ENCODE peak calls at places on chromosomes 16 and 17, in ten cellular contexts. U is CD4-positive, alpha-beta T cell; J is ELR; V is neural crest cell; O is AG04450; A is endothelial cell; Z is activated naive CD4-positive, alpha-beta T cell treated with Interleukin-2 at 50 U/mL for 16 hours; I is OCI-M1; G is activated CD4-positive, alpha-beta memory T cell treated with anti-CD3 and anti-CD28 coated beads, Interleukin-2, amount 10 ng/mL, durations not matched to agents 7 days and 5 days; H is NCI-H446. P is an unnamed sample.

GRCh38 chr16:84520778-84521770 is 16.6 kb upstream of the MEAK7 start:
- DNase-seq in U (no peak), J (no peak), V (no peak), O (no peak), A (no peak), Z (no peak), I (no peak), G (no peak), H (no peak), P (no peak)

GRCh38 chr16:68406458-68407041 is 41.8 kb downstream of the SMPD3 start:
- DNase-seq in U (no peak), J (peak), V (no peak), O (no peak), A (no peak), Z (no peak), I (no peak), G (no peak), H (no peak), P (no peak)

GRCh38 chr16:57736419-57737281 is 1.1 kb downstream of the KATNB1 start:
- DNase-seq in U (peak), J (peak), V (no peak), O (peak), A (peak), Z (peak), I (peak), G (peak), H (no peak), P (peak)

GRCh38 chr17:65914784-65915342 is 277.1 kb downstream of the CEP112 start:
- DNase-seq in U (no peak), J (no peak), V (no peak), O (no peak), A (no peak), Z (no peak), I (no peak), G (no peak), H (no peak), P (no peak)

GRCh38 chr17:15340966-15341365 is 431 bp downstream of the TEKT3 start:
- DNase-seq in U (no peak), J (no peak), V (no peak), O (no peak), A (peak), Z (no peak), I (no peak), G (no peak), H (no peak), P (no peak)

GRCh38 chr17:59362811-59363205 is 31.4 kb downstream of the YPEL2 start:
- DNase-seq in U (no peak), J (no peak), V (no peak), O (no peak), A (no peak), Z (no peak), I (no peak), G (no peak), H (no peak), P (no peak)

GRCh38 chr16:10878328-10878643 is 1.3 kb downstream of the CIITA start:
- DNase-seq in U (no peak), J (no peak), V (no peak), O (no peak), A (no peak), Z (no peak), I (peak), G (no peak), H (no peak), P (no peak)

GRCh38 chr16:88301431-88301830 is 81.3 kb upstream of the ZNF469 start:
- DNase-seq in U (no peak), J (no peak), V (no peak), O (no peak), A (no peak), Z (no peak), I (no peak), G (no peak), H (no peak), P (no peak)

GRCh38 chr16:35239561-35239960 is 1780.1 kb downstream of the TP53TG3F start:
- DNase-seq in U (no peak), J (no peak), V (no peak), O (no peak), A (no peak), Z (no peak), I (no peak), G (no peak), H (no peak), P (no peak)

GRCh38 chr17:76273435-76273921 is 8.3 kb downstream of the UBALD2 start:
- DNase-seq in U (no peak), J (no peak), V (no peak), O (no peak), A (no peak), Z (no peak), I (no peak), G (peak), H (no peak), P (no peak)

GRCh38 chr17:30104575-30105339 is 11.9 kb upstream of the NSRP1 start:
- DNase-seq in U (peak), J (peak), V (peak), O (peak), A (peak), Z (peak), I (peak), G (peak), H (peak), P (peak)

GRCh38 chr16:79008036-79008868 is 592.3 kb downstream of the MAF start:
- DNase-seq in U (no peak), J (no peak), V (no peak), O (no peak), A (no peak), Z (peak), I (peak), G (no peak), H (no peak), P (no peak)

GRCh38 chr17:68892658-68893057 is 62.5 kb downstream of the ABCA8 start:
- DNase-seq in U (no peak), J (no peak), V (no peak), O (no peak), A (no peak), Z (no peak), I (no peak), G (no peak), H (no peak), P (no peak)

GRCh38 chr17:58755577-58756245 is at the start of gene PPM1E:
- DNase-seq in U (peak), J (peak), V (peak), O (no peak), A (peak), Z (peak), I (no peak), G (peak), H (peak), P (no peak)

GRCh38 chr16:56525154-56525720 is 5.4 kb upstream of the BBS2 start:
- DNase-seq in U (no peak), J (peak), V (no peak), O (no peak), A (no peak), Z (no peak), I (no peak), G (no peak), H (no peak), P (no peak)

GRCh38 chr16:50316848-50317630 is 50.7 kb downstream of the ADCY7 start:
- DNase-seq in U (no peak), J (no peak), V (no peak), O (no peak), A (no peak), Z (no peak), I (no peak), G (peak), H (no peak), P (no peak)

GRCh38 chr16:85673529-85674417 is 15.0 kb downstream of the GINS2 start:
- DNase-seq in U (no peak), J (no peak), V (no peak), O (peak), A (no peak), Z (no peak), I (no peak), G (no peak), H (no peak), P (peak)

GRCh38 chr17:56835259-56835575 is 1.3 kb downstream of the DGKE start:
- DNase-seq in U (no peak), J (peak), V (no peak), O (no peak), A (no peak), Z (no peak), I (no peak), G (no peak), H (no peak), P (no peak)

GRCh38 chr17:19946921-19947320 is 30.7 kb downstream of the AKAP10 start:
- DNase-seq in U (no peak), J (no peak), V (no peak), O (no peak), A (no peak), Z (no peak), I (no peak), G (no peak), H (no peak), P (no peak)

GRCh38 chr17:1413281-1413791 is 13.3 kb upstream of the YWHAE start:
- DNase-seq in U (no peak), J (peak), V (no peak), O (no peak), A (no peak), Z (no peak), I (peak), G (no peak), H (no peak), P (peak)

GRCh38 chr17:79784353-79785016 is 6.5 kb downstream of the CBX2 start:
- DNase-seq in U (no peak), J (no peak), V (no peak), O (no peak), A (no peak), Z (no peak), I (no peak), G (no peak), H (no peak), P (no peak)

GRCh38 chr17:79621151-79621940 is 10.5 kb upstream of the RBFOX3 start:
- DNase-seq in U (no peak), J (no peak), V (no peak), O (no peak), A (no peak), Z (no peak), I (no peak), G (no peak), H (no peak), P (no peak)

GRCh38 chr17:41063449-41063848 is 2.2 kb downstream of the KRTAP2-4 start:
- DNase-seq in U (no peak), J (no peak), V (no peak), O (no peak), A (no peak), Z (no peak), I (no peak), G (no peak), H (no peak), P (no peak)

GRCh38 chr17:45440161-45440859 is 7.6 kb upstream of the ARHGAP27 start:
- DNase-seq in U (no peak), J (no peak), V (no peak), O (no peak), A (no peak), Z (no peak), I (peak), G (no peak), H (no peak), P (no peak)

GRCh38 chr16:30649725-30650368 is 913 bp upstream of the PRR14 start:
- DNase-seq in U (no peak), J (no peak), V (no peak), O (no peak), A (no peak), Z (no peak), I (peak), G (peak), H (no peak), P (no peak)

GRCh38 chr17:8856869-8857575 is 10.5 kb downstream of the PIK3R6 start:
- DNase-seq in U (no peak), J (no peak), V (no peak), O (no peak), A (no peak), Z (no peak), I (no peak), G (no peak), H (no peak), P (no peak)

GRCh38 chr17:17303010-17303846 is at the start of gene NT5M:
- DNase-seq in U (peak), J (peak), V (peak), O (no peak), A (peak), Z (peak), I (peak), G (peak), H (peak), P (peak)

GRCh38 chr17:7177954-7178477 is 1.2 kb downstream of the ASGR1 start:
- DNase-seq in U (no peak), J (peak), V (no peak), O (no peak), A (peak), Z (no peak), I (peak), G (no peak), H (no peak), P (no peak)

P was measured in mucosa of gallbladder.